ENCODE peak calls at places on chromosomes 7 and 10, in four cellular contexts. One of them, this sample, is unnamed.
A peak's percentile ranks its signal among the peaks of the same experiment; 100 is the strongest.

GRCh38 chr7:17941171-17941490 is 837 bp upstream of the SNX13 start:
- DNase-seq in IMR-90: no peak
- DNase-seq in H1: no peak
- DNase-seq in mesendoderm: peak; percentile 16
- DNase-seq in this sample: no peak

GRCh38 chr10:71090801-71091200 is 121.6 kb upstream of the UNC5B start:
- DNase-seq in IMR-90: no peak
- DNase-seq in H1: peak; percentile 30
- DNase-seq in mesendoderm: no peak
- DNase-seq in this sample: no peak

GRCh38 chr10:26890956-26891355 is 30.2 kb upstream of the ABI1 start:
- DNase-seq in IMR-90: peak; percentile 66
- DNase-seq in H1: peak; percentile 66
- DNase-seq in mesendoderm: peak; percentile 82
- DNase-seq in this sample: peak; percentile 45

GRCh38 chr7:111026301-111026700 is 64.6 kb upstream of the LRRN3 start:
- DNase-seq in IMR-90: no peak
- DNase-seq in H1: no peak
- DNase-seq in mesendoderm: no peak
- DNase-seq in this sample: no peak

GRCh38 chr10:23528419-23528818 is 89.5 kb downstream of the OTUD1 start:
- DNase-seq in IMR-90: no peak
- DNase-seq in H1: no peak
- DNase-seq in mesendoderm: no peak
- DNase-seq in this sample: no peak

GRCh38 chr10:27564880-27565279 is 60.8 kb downstream of the RAB18 start:
- DNase-seq in IMR-90: no peak
- DNase-seq in H1: no peak
- DNase-seq in mesendoderm: no peak
- DNase-seq in this sample: no peak

GRCh38 chr10:51297438-51297837 is 223.2 kb downstream of the PRKG1 start:
- DNase-seq in IMR-90: peak; percentile 74
- DNase-seq in H1: no peak
- DNase-seq in mesendoderm: no peak
- DNase-seq in this sample: no peak

GRCh38 chr10:63431962-63432797 is 33.6 kb downstream of the JMJD1C start:
- DNase-seq in IMR-90: peak; percentile 14
- DNase-seq in H1: no peak
- DNase-seq in mesendoderm: no peak
- DNase-seq in this sample: no peak

GRCh38 chr10:79483948-79484347 is 28.4 kb upstream of the EIF5AL1 start:
- DNase-seq in IMR-90: peak; percentile 54
- DNase-seq in H1: no peak
- DNase-seq in mesendoderm: no peak
- DNase-seq in this sample: no peak

GRCh38 chr10:93495654-93496321 is 624 bp upstream of the CEP55 start:
- DNase-seq in IMR-90: no peak
- DNase-seq in H1: no peak
- DNase-seq in mesendoderm: peak; percentile 52
- DNase-seq in this sample: no peak

GRCh38 chr10:77351386-77351785 is 286.2 kb downstream of the KCNMA1 start:
- DNase-seq in IMR-90: peak; percentile 79
- DNase-seq in H1: no peak
- DNase-seq in mesendoderm: no peak
- DNase-seq in this sample: no peak

GRCh38 chr7:30923774-30924413 is 12.2 kb downstream of the AQP1 start:
- DNase-seq in IMR-90: no peak
- DNase-seq in H1: peak; percentile 30
- DNase-seq in mesendoderm: no peak
- DNase-seq in this sample: no peak

GRCh38 chr10:117461766-117462423 is 80.7 kb upstream of the EMX2 start:
- DNase-seq in IMR-90: peak; percentile 37
- DNase-seq in H1: no peak
- DNase-seq in mesendoderm: peak; percentile 72
- DNase-seq in this sample: no peak

GRCh38 chr10:124679401-124679800 is 64.8 kb downstream of the FAM53B start:
- DNase-seq in IMR-90: no peak
- DNase-seq in H1: no peak
- DNase-seq in mesendoderm: no peak
- DNase-seq in this sample: no peak

GRCh38 chr7:70937424-70937823 is 194.5 kb upstream of the GALNT17 start:
- DNase-seq in IMR-90: no peak
- DNase-seq in H1: peak; percentile 7
- DNase-seq in mesendoderm: no peak
- DNase-seq in this sample: no peak

GRCh38 chr10:24552346-24553016 is 171.2 kb downstream of the ARHGAP21 start:
- DNase-seq in IMR-90: no peak
- DNase-seq in H1: peak; percentile 99
- DNase-seq in mesendoderm: peak; percentile 96
- DNase-seq in this sample: no peak

GRCh38 chr7:44148961-44149550 is 7.9 kb upstream of the MYL7 start:
- DNase-seq in IMR-90: no peak
- DNase-seq in H1: no peak
- DNase-seq in mesendoderm: no peak
- DNase-seq in this sample: no peak

GRCh38 chr7:94431620-94432295 is 37.1 kb downstream of the COL1A2 start:
- DNase-seq in IMR-90: peak; percentile 86
- DNase-seq in H1: no peak
- DNase-seq in mesendoderm: no peak
- DNase-seq in this sample: no peak

GRCh38 chr7:153388611-153389010 is 629.1 kb downstream of the ACTR3B start:
- DNase-seq in IMR-90: no peak
- DNase-seq in H1: peak; percentile 7
- DNase-seq in mesendoderm: no peak
- DNase-seq in this sample: no peak

GRCh38 chr7:136640977-136641376 is 227.5 kb upstream of the CHRM2 start:
- DNase-seq in IMR-90: no peak
- DNase-seq in H1: no peak
- DNase-seq in mesendoderm: peak; percentile 18
- DNase-seq in this sample: no peak

GRCh38 chr10:1591045-1591444 is 146.3 kb downstream of the ADARB2 start:
- DNase-seq in IMR-90: no peak
- DNase-seq in H1: no peak
- DNase-seq in mesendoderm: no peak
- DNase-seq in this sample: no peak

GRCh38 chr10:6844251-6844650 is 264.2 kb upstream of the PRKCQ start:
- DNase-seq in IMR-90: no peak
- DNase-seq in H1: no peak
- DNase-seq in mesendoderm: no peak
- DNase-seq in this sample: no peak

GRCh38 chr7:151918444-151918843 is 37.8 kb upstream of the GALNTL5 start:
- DNase-seq in IMR-90: no peak
- DNase-seq in H1: no peak
- DNase-seq in mesendoderm: no peak
- DNase-seq in this sample: no peak
- H4K8ac ChIP-seq in IMR-90: no peak overlapping the region
- H4K8ac ChIP-seq in H1: no peak overlapping the region
- H4K8ac ChIP-seq in mesendoderm: no peak overlapping the region
- H4K8ac ChIP-seq in this sample: no peak overlapping the region

GRCh38 chr7:127879942-127880341 is 151.3 kb downstream of the LRRC4 start:
- DNase-seq in IMR-90: no peak
- DNase-seq in H1: no peak
- DNase-seq in mesendoderm: no peak
- DNase-seq in this sample: no peak

GRCh38 chr7:127880454-127880853 is 150.8 kb downstream of the LRRC4 start:
- DNase-seq in IMR-90: no peak
- DNase-seq in H1: no peak
- DNase-seq in mesendoderm: peak; percentile 64
- DNase-seq in this sample: no peak

GRCh38 chr7:127879436-127879835 is 151.8 kb downstream of the LRRC4 start:
- DNase-seq in IMR-90: no peak
- DNase-seq in H1: no peak
- DNase-seq in mesendoderm: peak; percentile 84
- DNase-seq in this sample: no peak

GRCh38 chr7:127882313-127882920 is 148.8 kb downstream of the LRRC4 start:
- DNase-seq in IMR-90: no peak
- DNase-seq in H1: no peak
- DNase-seq in mesendoderm: no peak
- DNase-seq in this sample: no peak

DNA sequence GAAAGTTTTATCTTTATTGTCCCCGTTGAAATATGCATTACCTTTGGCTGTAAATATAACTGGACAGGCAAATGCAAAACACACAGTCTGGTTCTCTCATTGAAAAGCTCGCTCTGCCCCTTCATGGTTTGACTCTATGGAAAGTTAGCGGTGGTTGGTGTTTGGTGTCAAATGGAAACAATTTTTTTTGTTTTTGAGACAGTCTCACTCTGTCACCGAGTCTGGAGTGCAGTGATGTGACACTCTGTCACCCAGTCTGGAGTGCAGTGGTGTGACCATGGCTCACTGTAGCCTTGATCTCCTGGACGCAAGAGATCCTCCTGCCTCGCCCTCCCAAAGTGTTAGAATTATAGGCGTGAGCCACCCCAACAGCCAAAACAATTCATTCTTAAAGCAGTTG is 149.7 kb downstream of the LRRC4 start:
- DNase-seq in IMR-90: no peak
- DNase-seq in H1: no peak
- DNase-seq in mesendoderm: no peak
- DNase-seq in this sample: no peak
- H2BK120ac ChIP-seq in IMR-90: no peak overlapping the region
- H2BK120ac ChIP-seq in H1: no peak overlapping the region
- H2BK120ac ChIP-seq in mesendoderm: no peak overlapping the region
- H2BK120ac ChIP-seq in this sample: no peak overlapping the region

GRCh38 chr10:122120008-122120744 is 131.2 kb downstream of the TACC2 start:
- DNase-seq in IMR-90: no peak
- DNase-seq in H1: no peak
- DNase-seq in mesendoderm: no peak
- DNase-seq in this sample: no peak
- H4K8ac ChIP-seq in IMR-90: no peak overlapping the region
- H4K8ac ChIP-seq in H1: no peak overlapping the region
- H4K8ac ChIP-seq in mesendoderm: no peak overlapping the region
- H4K8ac ChIP-seq in this sample: no peak overlapping the region

GRCh38 chr7:2819161-2819953 is 24.8 kb downstream of the GNA12 start:
- DNase-seq in IMR-90: no peak
- DNase-seq in H1: no peak
- DNase-seq in mesendoderm: no peak
- DNase-seq in this sample: no peak
- H2BK120ac ChIP-seq in IMR-90: peak overlapping the region; percentile 95
- H2BK120ac ChIP-seq in H1: peak overlapping the region; percentile 8
- H2BK120ac ChIP-seq in mesendoderm: no peak overlapping the region
- H2BK120ac ChIP-seq in this sample: no peak overlapping the region

GRCh38 chr7:47514367-47514766 is 67.5 kb downstream of the TNS3 start:
- DNase-seq in IMR-90: no peak
- DNase-seq in H1: no peak
- DNase-seq in mesendoderm: no peak
- DNase-seq in this sample: no peak
- H4K8ac ChIP-seq in IMR-90: peak overlapping the region; percentile 18
- H4K8ac ChIP-seq in H1: no peak overlapping the region
- H4K8ac ChIP-seq in mesendoderm: no peak overlapping the region
- H4K8ac ChIP-seq in this sample: no peak overlapping the region

GRCh38 chr10:47349516-47349915 is 1.4 kb downstream of the RBP3 start:
- DNase-seq in IMR-90: no peak
- DNase-seq in H1: no peak
- DNase-seq in mesendoderm: no peak
- DNase-seq in this sample: no peak
- H2BK120ac ChIP-seq in IMR-90: no peak overlapping the region
- H2BK120ac ChIP-seq in H1: no peak overlapping the region
- H2BK120ac ChIP-seq in mesendoderm: no peak overlapping the region
- H2BK120ac ChIP-seq in this sample: peak overlapping the region; percentile 27

GRCh38 chr10:76115131-76115470 is 683.7 kb downstream of the LRMDA start:
- DNase-seq in IMR-90: no peak
- DNase-seq in H1: no peak
- DNase-seq in mesendoderm: no peak
- DNase-seq in this sample: no peak
- H4K8ac ChIP-seq in IMR-90: no peak overlapping the region
- H4K8ac ChIP-seq in H1: peak overlapping the region; percentile 73
- H4K8ac ChIP-seq in mesendoderm: no peak overlapping the region
- H4K8ac ChIP-seq in this sample: no peak overlapping the region

GRCh38 chr7:98199131-98199530 is 12.1 kb upstream of the BHLHA15 start:
- DNase-seq in IMR-90: peak; percentile 52
- DNase-seq in H1: no peak
- DNase-seq in mesendoderm: no peak
- DNase-seq in this sample: no peak

GRCh38 chr7:98203261-98203963 is 7.8 kb upstream of the BHLHA15 start:
- DNase-seq in IMR-90: no peak
- DNase-seq in H1: no peak
- DNase-seq in mesendoderm: no peak
- DNase-seq in this sample: no peak

GRCh38 chr7:98202367-98203195 is 8.7 kb upstream of the BHLHA15 start:
- DNase-seq in IMR-90: no peak
- DNase-seq in H1: no peak
- DNase-seq in mesendoderm: no peak
- DNase-seq in this sample: no peak

GRCh38 chr7:98196706-98197605 is 14.3 kb upstream of the BHLHA15 start:
- DNase-seq in IMR-90: no peak
- DNase-seq in H1: no peak
- DNase-seq in mesendoderm: no peak
- DNase-seq in this sample: no peak

GRCh38 chr7:98200364-98200763 is 10.9 kb upstream of the BHLHA15 start:
- DNase-seq in IMR-90: no peak
- DNase-seq in H1: no peak
- DNase-seq in mesendoderm: no peak
- DNase-seq in this sample: no peak
- H2BK120ac ChIP-seq in IMR-90: no peak overlapping the region
- H2BK120ac ChIP-seq in H1: no peak overlapping the region
- H2BK120ac ChIP-seq in mesendoderm: no peak overlapping the region
- H2BK120ac ChIP-seq in this sample: no peak overlapping the region

This sample was measured in neuronal stem cell.